ENCODE peak calls at places on chromosomes 3 and 15, in five cellular contexts. P is DND-41; W is A549; J is A172; X is activated CD4-positive, alpha-beta T cell treated with anti-CD3 and anti-CD28 coated beads for 24 hours. A is an unnamed sample.
A peak's percentile ranks its signal among the peaks of the same experiment; 100 is the strongest.

GRCh38 chr3:143267984-143268383 is 148.4 kb downstream of the CHST2 start:
- DNase-seq in P (no peak), W (no peak), J (peak; percentile 43), X (no peak), A (no peak)

GRCh38 chr3:122469659-122470058 is 45.1 kb downstream of the KPNA1 start:
- DNase-seq in P (no peak), W (no peak), J (no peak), X (no peak), A (no peak)

GRCh38 chr3:188067932-188068331 is 86.0 kb upstream of the LPP start:
- DNase-seq in P (no peak), W (no peak), J (peak; percentile 80), X (no peak), A (peak; percentile 52)

GRCh38 chr15:77143606-77144005 is 72.7 kb upstream of the TSPAN3 start:
- DNase-seq in P (no peak), W (no peak), J (no peak), X (no peak), A (no peak)

GRCh38 chr3:67790043-67790442 is 135.6 kb upstream of the SUCLG2 start:
- DNase-seq in P (peak; percentile 59), W (peak; percentile 5), J (peak; percentile 63), X (peak; percentile 44), A (peak; percentile 37)

GRCh38 chr15:48861813-48862431 is 16.0 kb upstream of the EID1 start:
- DNase-seq in P (peak; percentile 50), W (peak; percentile 10), J (peak; percentile 74), X (no peak), A (peak; percentile 82)

GRCh38 chr15:52247032-52247431 is 48.6 kb downstream of the MYO5C start:
- DNase-seq in P (no peak), W (no peak), J (no peak), X (no peak), A (no peak)

GRCh38 chr3:58041182-58041825 is 33.1 kb downstream of the FLNB start:
- DNase-seq in P (peak; percentile 78), W (no peak), J (no peak), X (no peak), A (no peak)

GRCh38 chr3:194395767-194396527 is 3.1 kb downstream of the GP5 start:
- DNase-seq in P (peak; percentile 94), W (no peak), J (no peak), X (peak; percentile 43), A (no peak)

GRCh38 chr15:88646951-88647350 is 8.1 kb downstream of the ISG20 start:
- DNase-seq in P (no peak), W (no peak), J (no peak), X (no peak), A (no peak)

GRCh38 chr15:91258436-91258779 is 158.4 kb downstream of the SV2B start:
- DNase-seq in P (peak; percentile 15), W (peak; percentile 28), J (peak; percentile 10), X (no peak), A (peak; percentile 1)

GRCh38 chr3:197847866-197848401 is 56.9 kb downstream of the LRCH3 start:
- DNase-seq in P (peak; percentile 63), W (no peak), J (peak; percentile 44), X (no peak), A (no peak)

GRCh38 chr3:46890132-46890531 is 12.6 kb downstream of the PTH1R start:
- DNase-seq in P (no peak), W (no peak), J (no peak), X (no peak), A (no peak)

GRCh38 chr3:78972617-78973301 is 795.0 kb downstream of the ROBO1 start:
- DNase-seq in P (no peak), W (no peak), J (peak; percentile 19), X (no peak), A (no peak)

GRCh38 chr3:75380276-75380771 is 283.8 kb upstream of the FRG2C start:
- DNase-seq in P (no peak), W (no peak), J (no peak), X (no peak), A (no peak)

GRCh38 chr3:52128118-52128683 is 26.0 kb downstream of the POC1A start:
- DNase-seq in P (no peak), W (peak; percentile 59), J (peak; percentile 87), X (no peak), A (peak; percentile 45)

GRCh38 chr15:63381301-63382192 is at the start of gene CA12:
- DNase-seq in P (no peak), W (peak; percentile 75), J (no peak), X (peak; percentile 12), A (peak; percentile 40)

GRCh38 chr3:136069933-136070332 is 104.4 kb downstream of the PPP2R3A start:
- DNase-seq in P (no peak), W (no peak), J (no peak), X (no peak), A (no peak)

GRCh38 chr3:16490062-16490641 is 23.3 kb downstream of the RFTN1 start:
- DNase-seq in P (no peak), W (no peak), J (no peak), X (no peak), A (no peak)

GRCh38 chr3:185084883-185085282 is 68.0 kb downstream of the C3orf70 start:
- DNase-seq in P (no peak), W (no peak), J (peak; percentile 82), X (no peak), A (peak; percentile 22)

GRCh38 chr3:58084166-58084565 is 75.9 kb downstream of the FLNB start:
- DNase-seq in P (no peak), W (no peak), J (no peak), X (no peak), A (no peak)

GRCh38 chr15:91445701-91446100 is 345.6 kb downstream of the SV2B start:
- DNase-seq in P (no peak), W (no peak), J (no peak), X (no peak), A (no peak)

GRCh38 chr15:50764331-50765201 is 940 bp downstream of the SPPL2A start:
- DNase-seq in P (no peak), W (no peak), J (peak; percentile 8), X (no peak), A (peak; percentile 17)

A was measured in RKO.